ENCODE peak calls at places on chromosomes 6 and 20, in seven cellular contexts. C, Y, J, P, V, F and W are unnamed samples.

GRCh38 chr20:25669826-25670422 is 26.7 kb downstream of the ZNF337 start:
- DNase-seq in C (no peak), Y (no peak), J (peak), P (no peak), V (no peak), F (peak), W (peak)

GRCh38 chr6:93337014-93337413 is 82.3 kb downstream of the EPHA7 start:
- DNase-seq in C (no peak), Y (no peak), J (no peak), P (no peak), V (no peak), F (no peak), W (no peak)

GRCh38 chr6:17393335-17394191 is at the start of gene CAP2:
- DNase-seq in C (no peak), Y (peak), J (peak), P (peak), V (no peak), F (no peak), W (peak)

GRCh38 chr6:139926711-139927110 is 552.3 kb upstream of the CITED2 start:
- DNase-seq in C (no peak), Y (no peak), J (peak), P (no peak), V (no peak), F (no peak), W (no peak)

GRCh38 chr6:40164345-40164755 is 230.1 kb upstream of the MOCS1 start:
- DNase-seq in C (no peak), Y (no peak), J (no peak), P (no peak), V (no peak), F (peak), W (no peak)

GRCh38 chr6:17394192-17394611 is 807 bp downstream of the CAP2 start:
- DNase-seq in C (no peak), Y (peak), J (peak), P (peak), V (no peak), F (no peak), W (no peak)

GRCh38 chr6:147689398-147689797 is 180.9 kb downstream of the SAMD5 start:
- DNase-seq in C (no peak), Y (no peak), J (no peak), P (no peak), V (no peak), F (no peak), W (no peak)

GRCh38 chr6:110518281-110518623 is 41.8 kb upstream of the SLC22A16 start:
- DNase-seq in C (no peak), Y (no peak), J (peak), P (no peak), V (no peak), F (peak), W (no peak)

GRCh38 chr6:157017861-157018260 is 240.7 kb downstream of the ARID1B start:
- DNase-seq in C (no peak), Y (no peak), J (no peak), P (no peak), V (no peak), F (no peak), W (no peak)

GRCh38 chr20:24611360-24612140 is 142.1 kb downstream of the SYNDIG1 start:
- DNase-seq in C (no peak), Y (no peak), J (no peak), P (no peak), V (no peak), F (no peak), W (no peak)

GRCh38 chr6:23498013-23498412 is 628.0 kb upstream of the NRSN1 start:
- DNase-seq in C (no peak), Y (no peak), J (no peak), P (no peak), V (no peak), F (no peak), W (peak)

GRCh38 chr6:37127961-37128862 is 41.7 kb upstream of the PIM1 start:
- DNase-seq in C (no peak), Y (peak), J (peak), P (no peak), V (no peak), F (no peak), W (no peak)

GRCh38 chr6:449486-450419 is 58.2 kb downstream of the IRF4 start:
- DNase-seq in C (no peak), Y (no peak), J (no peak), P (no peak), V (no peak), F (no peak), W (no peak)

GRCh38 chr6:161748535-161749386 is 474.9 kb upstream of the AGPAT4 start:
- DNase-seq in C (no peak), Y (peak), J (peak), P (peak), V (no peak), F (peak), W (no peak)

GRCh38 chr6:142635130-142635529 is 309.8 kb downstream of the HIVEP2 start:
- DNase-seq in C (no peak), Y (no peak), J (no peak), P (no peak), V (no peak), F (no peak), W (no peak)

GRCh38 chr6:31897612-31898199 is at the start of gene EHMT2:
- DNase-seq in C (peak), Y (peak), J (peak), P (peak), V (peak), F (peak), W (no peak)

GRCh38 chr6:22145294-22145693 is 151.5 kb downstream of the PRL start:
- DNase-seq in C (no peak), Y (no peak), J (no peak), P (no peak), V (no peak), F (no peak), W (no peak)

GRCh38 chr6:70398783-70399730 is 14.3 kb upstream of the FAM135A start:
- DNase-seq in C (no peak), Y (no peak), J (no peak), P (no peak), V (no peak), F (no peak), W (no peak)

GRCh38 chr20:48635361-48635760 is 192.4 kb downstream of the PREX1 start:
- DNase-seq in C (no peak), Y (no peak), J (no peak), P (no peak), V (no peak), F (no peak), W (no peak)

GRCh38 chr20:15942130-15942529 is 631.1 kb downstream of the KIF16B start:
- DNase-seq in C (no peak), Y (no peak), J (no peak), P (no peak), V (no peak), F (no peak), W (no peak)